ENCODE peak calls at places on chromosomes 12 and 14, in five cellular contexts. U, B, D, S and I are unnamed samples.

GRCh38 chr12:87953257-87953860 is 75.8 kb downstream of the C12orf50 start:
- DNase-seq in U (peak), B (peak), D (peak), S (peak), I (peak)

GRCh38 chr12:121648458-121649028 is 20.9 kb downstream of the MORN3 start:
- DNase-seq in U (no peak), B (no peak), D (no peak), S (no peak), I (no peak)

GRCh38 chr14:100282083-100282350 is 24.2 kb downstream of the SLC25A29 start:
- DNase-seq in U (no peak), B (no peak), D (no peak), S (no peak), I (no peak)

GRCh38 chr12:116455540-116456306 is 103.5 kb upstream of the MAP1LC3B2 start:
- DNase-seq in U (peak), B (no peak), D (peak), S (peak), I (peak)

GRCh38 chr12:32535260-32535999 is 136.1 kb downstream of the FGD4 start:
- DNase-seq in U (peak), B (no peak), D (no peak), S (peak), I (peak)

GRCh38 chr12:94165670-94166069 is 17.3 kb downstream of the PLXNC1 start:
- DNase-seq in U (no peak), B (no peak), D (no peak), S (no peak), I (no peak)

GRCh38 chr12:81077329-81077685 is 572 bp upstream of the ACSS3 start:
- DNase-seq in U (no peak), B (no peak), D (no peak), S (peak), I (no peak)

GRCh38 chr12:132342322-132342721 is 12.9 kb upstream of the GALNT9 start:
- DNase-seq in U (no peak), B (no peak), D (no peak), S (no peak), I (peak)

GRCh38 chr14:99602788-99603415 is 1.1 kb downstream of the CCDC85C start:
- DNase-seq in U (no peak), B (no peak), D (no peak), S (no peak), I (no peak)

GRCh38 chr12:6044082-6044481 is 80.4 kb downstream of the VWF start:
- DNase-seq in U (peak), B (no peak), D (no peak), S (no peak), I (peak)

GRCh38 chr14:90742709-90743108 is 73.5 kb downstream of the TTC7B start:
- DNase-seq in U (no peak), B (no peak), D (no peak), S (peak), I (no peak)

GRCh38 chr12:26870491-26871419 is 37.8 kb upstream of the ITPR2 start:
- DNase-seq in U (peak), B (peak), D (peak), S (peak), I (peak)

GRCh38 chr12:93167841-93168492 is 209.8 kb upstream of the NUDT4 start:
- DNase-seq in U (no peak), B (peak), D (no peak), S (no peak), I (peak)

GRCh38 chr12:92745874-92746553 is 43.2 kb downstream of the PLEKHG7 start:
- DNase-seq in U (peak), B (no peak), D (peak), S (peak), I (peak)

GRCh38 chr12:111773801-111774551 is 7.2 kb downstream of the ALDH2 start:
- DNase-seq in U (peak), B (peak), D (no peak), S (peak), I (no peak)

GRCh38 chr12:53287741-53288216 is 7.6 kb upstream of the PFDN5 start:
- DNase-seq in U (peak), B (peak), D (no peak), S (peak), I (peak)

GRCh38 chr14:85599939-85600338 is 70.0 kb downstream of the FLRT2 start:
- DNase-seq in U (peak), B (no peak), D (no peak), S (peak), I (no peak)

GRCh38 chr12:118060301-118061010 is 523 bp downstream of the WSB2 start:
- DNase-seq in U (no peak), B (peak), D (no peak), S (no peak), I (peak)

GRCh38 chr12:42270596-42270995 is 32.5 kb upstream of the YAF2 start:
- DNase-seq in U (no peak), B (no peak), D (no peak), S (no peak), I (no peak)